ENCODE peak calls at places on chromosomes 4 and X, in eight cellular contexts. H is thoracic aorta, V is HL-60, Z is uterus, R is dorsolateral prefrontal cortex, P is Peyer's patch, Q is vagina, F is lung. N is an unnamed sample.

GRCh38 chr4:26611879-26612278 is 28.0 kb downstream of the TBC1D19 start:
- DNase-seq in H (no peak), V (no peak), Z (no peak), R (no peak), P (no peak), Q (no peak), F (no peak), N (no peak)

GRCh38 chrX:55450259-55450658 is 1.7 kb upstream of the MAGEH1 start:
- DNase-seq in H (no peak), V (no peak), Z (no peak), R (no peak), P (no peak), Q (no peak), F (no peak), N (no peak)

GRCh38 chr4:6377626-6378492 is 94.6 kb downstream of the PPP2R2C start:
- DNase-seq in H (no peak), V (no peak), Z (no peak), R (peak), P (no peak), Q (no peak), F (no peak), N (no peak)

GRCh38 chrX:13028871-13029336 is 15.5 kb downstream of the FAM9C start:
- DNase-seq in H (no peak), V (no peak), Z (no peak), R (no peak), P (no peak), Q (no peak), F (no peak), N (peak)

GRCh38 chr4:90546114-90546513 is 418.9 kb downstream of the CCSER1 start:
- DNase-seq in H (no peak), V (no peak), Z (no peak), R (no peak), P (no peak), Q (no peak), F (no peak), N (no peak)

GRCh38 chrX:20727447-20727846 is 460.7 kb upstream of the RPS6KA3 start:
- DNase-seq in H (no peak), V (no peak), Z (no peak), R (no peak), P (no peak), Q (no peak), F (no peak), N (no peak)

GRCh38 chrX:38109042-38109904 is 102.9 kb downstream of the SYTL5 start:
- DNase-seq in H (no peak), V (no peak), Z (no peak), R (no peak), P (no peak), Q (no peak), F (no peak), N (no peak)

GRCh38 chrX:150767475-150768131 is 74.4 kb downstream of the MTMR1 start:
- DNase-seq in H (no peak), V (peak), Z (no peak), R (no peak), P (no peak), Q (no peak), F (no peak), N (peak)

GRCh38 chr4:37983951-37984350 is 23.8 kb downstream of the PTTG2 start:
- DNase-seq in H (no peak), V (no peak), Z (no peak), R (no peak), P (no peak), Q (no peak), F (no peak), N (no peak)

GRCh38 chr4:186029731-186030421 is 39.1 kb upstream of the TLR3 start:
- DNase-seq in H (peak), V (no peak), Z (peak), R (peak), P (no peak), Q (no peak), F (peak), N (peak)

GRCh38 chrX:36867143-36867542 is 141.0 kb upstream of the FAM47C start:
- DNase-seq in H (no peak), V (no peak), Z (no peak), R (no peak), P (no peak), Q (no peak), F (no peak), N (peak)

GRCh38 chr4:6372649-6373525 is 99.5 kb downstream of the PPP2R2C start:
- DNase-seq in H (no peak), V (no peak), Z (no peak), R (no peak), P (no peak), Q (no peak), F (no peak), N (peak)

GRCh38 chr4:101791189-101791572 is 651 bp downstream of the BANK1 start:
- DNase-seq in H (no peak), V (no peak), Z (no peak), R (no peak), P (peak), Q (no peak), F (peak), N (no peak)

GRCh38 chr4:76420311-76420710 is 630 bp downstream of the CCDC158 start:
- DNase-seq in H (no peak), V (no peak), Z (no peak), R (no peak), P (no peak), Q (no peak), F (no peak), N (no peak)

GRCh38 chrX:374566-374965 is 12.1 kb downstream of the PPP2R3B start:
- DNase-seq in H (no peak), V (no peak), Z (no peak), R (no peak), P (no peak), Q (no peak), F (no peak), N (no peak)

GRCh38 chr4:25505637-25505991 is 128.6 kb downstream of the ANAPC4 start:
- DNase-seq in H (no peak), V (no peak), Z (no peak), R (no peak), P (no peak), Q (no peak), F (no peak), N (no peak)

GRCh38 chrX:9745417-9746115 is 20.1 kb downstream of the GPR143 start:
- DNase-seq in H (no peak), V (no peak), Z (no peak), R (no peak), P (no peak), Q (no peak), F (no peak), N (peak)

GRCh38 chr4:140152015-140152703 is 1.8 kb downstream of the MAML3 start:
- DNase-seq in H (no peak), V (peak), Z (peak), R (peak), P (peak), Q (no peak), F (peak), N (no peak)

GRCh38 chr4:140153419-140153743 is 603 bp downstream of the MAML3 start:
- DNase-seq in H (no peak), V (peak), Z (no peak), R (no peak), P (no peak), Q (no peak), F (no peak), N (no peak)

GRCh38 chr4:140154572-140154891 is 548 bp upstream of the MAML3 start:
- DNase-seq in H (no peak), V (no peak), Z (no peak), R (no peak), P (no peak), Q (no peak), F (no peak), N (no peak)

GRCh38 chr4:140152760-140153418 is 1.1 kb downstream of the MAML3 start:
- DNase-seq in H (peak), V (peak), Z (peak), R (peak), P (peak), Q (no peak), F (peak), N (peak)

GRCh38 chr4:140153744-140154571 is at the start of gene MAML3:
- DNase-seq in H (peak), V (peak), Z (peak), R (peak), P (peak), Q (peak), F (peak), N (peak)
- H3K4me3 ChIP-seq in H (peak), V (peak), Z (peak), R (peak), P (peak), Q (peak), F (peak), N (peak)

DNA sequence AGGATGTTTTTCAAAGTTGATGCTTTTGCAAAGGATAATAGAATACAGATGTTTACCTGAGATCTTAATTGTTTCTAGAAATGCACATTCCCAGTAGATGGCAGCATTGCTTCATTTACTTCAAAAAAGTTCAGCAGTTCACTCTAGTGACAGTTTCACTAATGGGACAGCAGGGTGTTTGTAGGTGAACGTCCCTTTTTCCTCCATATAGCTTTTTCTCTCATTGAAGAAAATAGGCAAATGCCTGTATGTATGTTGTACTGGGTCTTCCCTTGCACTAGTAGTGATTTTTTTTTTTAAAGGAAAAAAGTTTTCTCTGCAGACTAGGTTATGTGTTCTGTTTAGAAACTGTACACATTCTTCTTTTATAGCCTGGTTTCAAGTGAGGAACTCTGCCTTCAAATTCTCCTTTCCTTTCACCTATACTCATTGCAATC is 86.2 kb downstream of the EGF start:
- DNase-seq in H (no peak), V (no peak), Z (no peak), R (no peak), P (no peak), Q (no peak), F (no peak), N (peak)
- TF ChIP-seq CTCF in H (peak), V (no peak), Z (peak), R (peak), P (peak), Q (peak), F (peak), N (peak)

GRCh38 chr4:8032381-8032780 is 92.7 kb upstream of the AFAP1 start:
- DNase-seq in H (no peak), V (no peak), Z (no peak), R (no peak), P (no peak), Q (no peak), F (no peak), N (no peak)

GRCh38 chr4:8033776-8034528 is 94.3 kb upstream of the AFAP1 start:
- DNase-seq in H (no peak), V (no peak), Z (no peak), R (no peak), P (no peak), Q (no peak), F (no peak), N (no peak)

GRCh38 chr4:8030121-8030781 is 90.6 kb upstream of the AFAP1 start:
- DNase-seq in H (no peak), V (no peak), Z (no peak), R (no peak), P (no peak), Q (no peak), F (no peak), N (no peak)

GRCh38 chr4:8035371-8035780 is 95.7 kb upstream of the AFAP1 start:
- DNase-seq in H (no peak), V (no peak), Z (no peak), R (no peak), P (no peak), Q (no peak), F (no peak), N (peak)

GRCh38 chr4:8033067-8033755 is 93.5 kb upstream of the AFAP1 start:
- DNase-seq in H (no peak), V (no peak), Z (no peak), R (no peak), P (no peak), Q (no peak), F (no peak), N (no peak)
- H3K27ac ChIP-seq in H (no peak), V (no peak), Z (no peak), R (no peak), P (no peak), Q (no peak), F (no peak), N (no peak)

GRCh38 chr4:85496146-85496849 is 21.3 kb downstream of the ARHGAP24 start:
- DNase-seq in H (no peak), V (no peak), Z (no peak), R (no peak), P (no peak), Q (no peak), F (no peak), N (peak)
- H3K4me3 ChIP-seq in H (peak), V (no peak), Z (no peak), R (no peak), P (no peak), Q (no peak), F (no peak), N (no peak)

GRCh38 chr4:39044364-39044946 is 12.2 kb upstream of the TMEM156 start:
- DNase-seq in H (peak), V (peak), Z (peak), R (peak), P (peak), Q (peak), F (peak), N (peak)
- TF ChIP-seq CTCF in H (no peak), V (no peak), Z (peak), R (no peak), P (no peak), Q (no peak), F (no peak), N (no peak)

N was measured in brain microvascular endothelial cell.